ENCODE peak calls at places on chromosomes 16 and 17, in seven cellular contexts. G is GM13976; S is T-helper 17 cell; Z is NCI-H1694; P is GM04504; I is Right ventricle myocardium superior; X is stimulated activated CD8-positive, alpha-beta memory T cell treated with anti-CD3 and anti-CD28 coated beads, Interleukin-2, amount 100 ng/mL, for 48 hours. U is an unnamed sample.

GRCh38 chr17:28482551-28483199 is 9.2 kb downstream of the SLC13A2 start:
- DNase-seq in S (no peak), P (no peak), I (no peak), G (no peak), X (no peak), Z (no peak), U (no peak)

GRCh38 chr16:84065536-84066132 is 23.0 kb upstream of the SLC38A8 start:
- DNase-seq in G (no peak), S (no peak), Z (peak), X (no peak), P (peak), I (no peak), U (peak)

GRCh38 chr17:18954321-18954720 is 2.4 kb downstream of the SLC5A10 start:
- DNase-seq in I (no peak), G (no peak), X (no peak), Z (no peak), P (no peak), S (no peak), U (peak)

GRCh38 chr16:17013067-17013466 is 457.7 kb downstream of the XYLT1 start:
- DNase-seq in S (no peak), X (no peak), P (no peak), G (no peak), Z (no peak), I (no peak), U (no peak)

GRCh38 chr16:287298-287811 is 4.4 kb downstream of the PDIA2 start:
- DNase-seq in G (no peak), X (no peak), Z (peak), P (no peak), S (no peak), I (no peak), U (no peak)

GRCh38 chr16:81899601-81900000 is 111.7 kb downstream of the SDR42E1 start:
- DNase-seq in G (no peak), Z (no peak), X (no peak), I (no peak), S (no peak), P (no peak), U (no peak)

GRCh38 chr16:78210305-78210704 is 110.9 kb downstream of the WWOX start:
- DNase-seq in X (no peak), I (no peak), P (no peak), S (no peak), Z (no peak), G (no peak), U (no peak)

GRCh38 chr17:34639706-34640425 is 60.5 kb downstream of the TMEM132E start:
- DNase-seq in P (no peak), S (no peak), X (no peak), G (no peak), Z (peak), I (no peak), U (no peak)

GRCh38 chr17:32894245-32894644 is 17.3 kb upstream of the MYO1D start:
- DNase-seq in Z (no peak), S (no peak), X (no peak), G (no peak), P (no peak), I (no peak), U (no peak)

GRCh38 chr16:31438414-31438813 is 4.2 kb downstream of the ZNF843 start:
- DNase-seq in S (no peak), P (no peak), Z (no peak), X (no peak), G (no peak), I (no peak), U (peak)

GRCh38 chr17:1762906-1763829 is 1.3 kb downstream of the SERPINF1 start:
- DNase-seq in G (no peak), S (no peak), Z (no peak), P (peak), I (peak), X (no peak), U (peak)

GRCh38 chr16:15949210-15950166 is at the start of gene ABCC1:
- DNase-seq in I (peak), G (peak), P (no peak), S (peak), Z (no peak), X (peak), U (peak)

GRCh38 chr17:15909481-15909991 is 35.4 kb upstream of the ADORA2B start:
- DNase-seq in X (no peak), S (no peak), Z (no peak), P (no peak), G (no peak), I (no peak), U (peak)

GRCh38 chr17:4900231-4901107 is 1.1 kb downstream of the C17orf107 start:
- DNase-seq in G (no peak), Z (no peak), S (peak), P (no peak), X (no peak), I (peak), U (peak)

GRCh38 chr16:73572135-73572534 is 524.2 kb upstream of the ZFHX3 start:
- DNase-seq in S (no peak), G (no peak), I (peak), X (no peak), P (no peak), Z (no peak), U (no peak)

GRCh38 chr17:80990921-80991644 is 558 bp upstream of the CHMP6 start:
- DNase-seq in X (no peak), P (no peak), S (no peak), I (no peak), G (no peak), Z (no peak), U (peak)

GRCh38 chr16:46777804-46778203 is 29.7 kb upstream of the MYLK3 start:
- DNase-seq in S (no peak), X (no peak), I (no peak), P (no peak), Z (no peak), G (no peak), U (no peak)

GRCh38 chr16:4613636-4614570 is 785 bp downstream of the UBALD1 start:
- DNase-seq in S (no peak), G (peak), P (no peak), I (peak), X (peak), Z (no peak), U (peak)

GRCh38 chr16:50201784-50202183 is 48.7 kb downstream of the TENT4B start:
- DNase-seq in P (no peak), X (no peak), S (no peak), G (peak), I (no peak), Z (no peak), U (no peak)

GRCh38 chr17:76887809-76888208 is 19.6 kb downstream of the MGAT5B start:
- DNase-seq in G (no peak), P (no peak), Z (no peak), I (no peak), S (no peak), X (no peak), U (peak)

GRCh38 chr16:50571786-50572185 is 23.6 kb downstream of the NKD1 start:
- DNase-seq in I (no peak), P (no peak), G (no peak), Z (no peak), X (no peak), S (no peak), U (no peak)

GRCh38 chr16:75083826-75084225 is 32.8 kb downstream of the LDHD start:
- DNase-seq in Z (no peak), I (no peak), X (no peak), P (no peak), S (no peak), G (no peak), U (no peak)

GRCh38 chr17:27496971-27497370 is 40.7 kb downstream of the KSR1 start:
- DNase-seq in Z (no peak), S (no peak), X (no peak), I (no peak), P (no peak), G (no peak), U (no peak)